ENCODE peak calls at places on chromosomes 6 and 20, in five cellular contexts. M, W, J, L and S are unnamed samples.

GRCh38 chr6:121430514-121431460 is 4.7 kb upstream of the GJA1 start:
- DNase-seq in W (no peak), M (peak; percentile 69), L (peak; percentile 59), J (no peak), S (no peak)

GRCh38 chr20:23145281-23145700 is 59.2 kb upstream of the CD93 start:
- DNase-seq in W (no peak), J (peak; percentile 33), M (no peak), L (no peak), S (no peak)

GRCh38 chr6:42409582-42409981 is 42.1 kb downstream of the TRERF1 start:
- DNase-seq in M (no peak), W (no peak), J (no peak), L (no peak), S (no peak)

GRCh38 chr20:46954490-46955038 is 59.9 kb downstream of the EYA2 start:
- DNase-seq in M (no peak), L (peak; percentile 23), W (peak; percentile 94), J (no peak), S (peak; percentile 67)

GRCh38 chr6:144413418-144413817 is 128.3 kb downstream of the UTRN start:
- DNase-seq in M (no peak), J (no peak), L (no peak), W (no peak), S (no peak)

GRCh38 chr6:21595265-21595950 is 1.9 kb downstream of the SOX4 start:
- DNase-seq in J (no peak), W (no peak), L (peak; percentile 44), M (peak; percentile 45), S (peak; percentile 67)

GRCh38 chr6:41901882-41902519 is 6.8 kb upstream of the USP49 start:
- DNase-seq in M (peak; percentile 11), J (no peak), L (no peak), W (no peak), S (no peak)

GRCh38 chr6:33008944-33009861 is at the start of gene HLA-DOA:
- DNase-seq in L (peak; percentile 49), M (peak; percentile 65), W (no peak), J (no peak), S (no peak)

GRCh38 chr20:58005581-58006345 is 222.7 kb downstream of the ANKRD60 start:
- DNase-seq in M (no peak), L (no peak), W (no peak), J (no peak), S (no peak)

GRCh38 chr20:46701986-46702385 is 7.5 kb upstream of the SLC2A10 start:
- DNase-seq in M (no peak), W (no peak), L (no peak), J (no peak), S (no peak)

GRCh38 chr20:41654292-41654691 is 36.1 kb upstream of the CHD6 start:
- DNase-seq in W (no peak), J (no peak), M (no peak), L (no peak), S (no peak)

GRCh38 chr6:18207438-18207837 is 52.2 kb downstream of the KDM1B start:
- DNase-seq in M (no peak), W (no peak), L (no peak), J (no peak), S (no peak)

GRCh38 chr20:47792021-47792618 is 6.8 kb upstream of the SULF2 start:
- DNase-seq in M (no peak), J (no peak), W (peak; percentile 76), L (peak; percentile 71), S (peak; percentile 83)

GRCh38 chr6:549901-550300 is 107.0 kb downstream of the HUS1B start:
- DNase-seq in M (no peak), L (no peak), J (no peak), W (no peak), S (no peak)

GRCh38 chr6:32984639-32985389 is 16.4 kb downstream of the BRD2 start:
- DNase-seq in J (peak; percentile 89), W (no peak), M (peak; percentile 90), L (peak; percentile 92), S (peak; percentile 92)

GRCh38 chr20:6636209-6637159 is 131.0 kb upstream of the BMP2 start:
- DNase-seq in M (peak; percentile 48), J (no peak), W (peak; percentile 7), L (peak; percentile 81), S (no peak)

GRCh38 chr20:1897486-1897885 is 2.3 kb downstream of the SIRPA start:
- DNase-seq in J (no peak), L (no peak), M (peak; percentile 66), W (no peak), S (no peak)

GRCh38 chr20:38473353-38473795 is 731 bp downstream of the RALGAPB start:
- DNase-seq in M (no peak), W (no peak), L (peak; percentile 59), J (no peak), S (no peak)

GRCh38 chr20:41231850-41232249 is 85.7 kb downstream of the ZHX3 start:
- DNase-seq in W (no peak), L (no peak), J (no peak), M (no peak), S (no peak)

GRCh38 chr20:18057994-18058349 is 256 bp upstream of the OVOL2 start:
- DNase-seq in L (no peak), J (no peak), W (no peak), M (no peak), S (peak; percentile 55)

GRCh38 chr20:11158146-11158545 is 484.3 kb upstream of the JAG1 start:
- DNase-seq in L (no peak), J (no peak), W (no peak), M (no peak), S (no peak)

GRCh38 chr6:105207524-105208269 is 27.9 kb upstream of the POPDC3 start:
- DNase-seq in L (no peak), W (no peak), M (no peak), J (no peak), S (no peak)

GRCh38 chr20:62893700-62894099 is 32.1 kb upstream of the TCFL5 start:
- DNase-seq in W (no peak), M (no peak), J (no peak), L (no peak), S (no peak)
- TF ChIP-seq CTCF in W (no peak), M (no peak), J (no peak), L (no peak), S (no peak)

DNA sequence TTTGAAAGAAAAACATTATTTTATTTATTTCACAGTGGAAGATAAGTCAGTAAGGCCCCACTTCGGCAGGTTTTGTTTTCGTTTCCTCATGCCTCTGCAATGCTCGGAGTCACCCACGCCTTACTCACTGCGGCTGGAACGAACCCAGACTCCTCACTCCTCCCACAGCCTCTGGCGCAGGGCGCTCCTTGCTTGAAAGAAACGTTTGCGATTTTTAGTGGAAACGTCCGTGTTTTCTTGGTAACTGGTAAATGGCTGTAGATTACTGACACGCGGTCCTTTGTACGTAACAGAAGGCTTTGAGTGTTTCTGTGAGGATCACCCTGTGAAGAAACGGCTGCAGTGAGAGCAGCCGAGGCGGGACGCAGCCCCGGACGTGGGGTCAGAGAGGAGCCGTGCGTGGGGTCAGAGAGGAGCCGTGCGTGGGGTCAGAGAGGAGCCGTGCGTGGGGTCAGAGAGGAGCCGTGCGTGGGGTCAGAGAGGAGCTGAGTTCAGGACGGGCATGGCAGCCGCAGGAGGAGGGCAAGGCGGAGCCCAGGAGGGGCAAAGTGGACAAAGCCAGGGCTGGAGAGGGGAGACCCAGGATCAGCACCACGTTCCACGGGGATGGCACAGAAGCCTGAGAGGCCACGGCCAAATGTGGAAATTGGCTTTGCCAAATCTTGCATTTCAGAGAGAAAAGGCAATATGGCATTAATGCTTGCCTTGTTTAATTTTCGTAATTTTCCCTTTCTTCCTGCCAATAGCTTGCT is 198.6 kb upstream of the THBS2 start:
- DNase-seq in M (peak; percentile 77), L (no peak), J (peak; percentile 59), W (no peak), S (peak; percentile 84)
- H3K4me3 ChIP-seq in M (peak overlapping the region; percentile 16), L (no peak overlapping the region), J (peak overlapping the region; percentile 39), W (no peak overlapping the region), S (no peak overlapping the region)

DNA sequence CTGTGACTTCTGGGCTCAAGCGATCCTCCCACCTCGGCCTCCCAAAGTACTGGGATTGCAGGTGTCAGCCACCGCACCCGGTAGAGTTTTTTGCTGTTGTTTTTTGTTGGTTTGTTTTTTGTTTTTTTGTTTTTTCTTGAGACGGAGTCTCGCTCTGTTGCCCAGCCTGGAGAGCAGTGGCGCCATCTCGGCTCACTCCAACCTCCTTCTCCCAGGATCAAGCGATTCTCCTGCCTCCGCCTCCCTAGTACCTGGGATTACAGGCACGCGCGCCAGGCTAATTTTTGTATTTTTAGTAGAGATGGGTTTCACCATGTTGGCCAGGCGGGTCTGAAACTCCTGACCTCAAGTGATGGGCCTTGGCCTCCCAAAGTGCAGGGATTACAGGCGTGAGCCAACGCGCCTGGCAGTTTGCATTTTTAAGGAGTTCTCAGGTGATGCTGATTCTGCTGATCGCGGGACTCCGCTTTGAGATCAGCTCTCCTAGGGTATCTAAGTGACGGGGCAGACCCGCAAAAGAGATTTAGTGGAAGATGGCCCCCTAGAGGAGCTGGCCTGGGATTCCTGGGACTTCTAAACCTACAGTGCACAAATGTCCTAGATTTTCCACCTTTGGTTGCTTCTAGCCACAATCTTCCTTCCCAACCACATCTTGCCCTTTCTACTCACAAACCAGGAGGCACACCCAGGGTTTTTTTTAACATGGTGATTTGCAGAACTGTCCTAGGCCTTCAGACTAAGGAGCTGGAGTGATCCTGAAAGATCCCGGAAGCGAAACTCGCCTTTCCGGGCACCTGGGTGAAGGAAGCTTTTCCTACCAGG is 45.2 kb downstream of the DPPA5 start:
- DNase-seq in W (no peak), J (no peak), M (peak; percentile 50), L (peak; percentile 28), S (no peak)
- TF ChIP-seq CTCF in W (peak; percentile 19), J (no peak), M (peak; percentile 36), L (peak; percentile 30), S (no peak)

GRCh38 chr6:155538708-155539107 is 83.1 kb upstream of the NOX3 start:
- DNase-seq in M (no peak), J (no peak), L (no peak), W (no peak), S (no peak)
- H3K4me3 ChIP-seq in M (no peak overlapping the region), J (no peak overlapping the region), L (no peak overlapping the region), W (no peak overlapping the region), S (no peak overlapping the region)